ENCODE peak calls at places on chromosomes 12 and 14, in five cellular contexts. N is HFFc6; Q is chondrocyte; L is stimulated activated naive CD4-positive, alpha-beta T cell treated with Interleukin-2 at 50 U/mL for 16 hours; C is WTC11. W is an unnamed sample.
A peak's percentile ranks its signal among the peaks of the same experiment; 100 is the strongest.

GRCh38 chr14:21525995-21526671 is at the start of gene SALL2:
- DNase-seq in N (no peak), Q (no peak), L (peak; percentile 68), C (peak; percentile 97), W (no peak)

GRCh38 chr14:53881921-53882320 is 74.7 kb downstream of the BMP4 start:
- DNase-seq in N (no peak), Q (no peak), L (no peak), C (no peak), W (no peak)

GRCh38 chr14:60865378-60866127 is 115.3 kb downstream of the TRMT5 start:
- DNase-seq in N (no peak), Q (no peak), L (no peak), C (no peak), W (no peak)

GRCh38 chr12:99200711-99201384 is 446.7 kb upstream of the GARIN6 start:
- DNase-seq in N (no peak), Q (no peak), L (no peak), C (no peak), W (no peak)

GRCh38 chr12:111313833-111314259 is 55.0 kb downstream of the PHETA1 start:
- DNase-seq in N (peak; percentile 41), Q (no peak), L (peak; percentile 66), C (peak; percentile 90), W (peak; percentile 14)

GRCh38 chr12:38890102-38890501 is 15.3 kb downstream of the CPNE8 start:
- DNase-seq in N (no peak), Q (no peak), L (no peak), C (no peak), W (no peak)

GRCh38 chr14:80278293-80279037 is 67.2 kb upstream of the DIO2 start:
- DNase-seq in N (no peak), Q (no peak), L (no peak), C (no peak), W (no peak)

GRCh38 chr12:108701779-108702435 is 29.4 kb downstream of the CORO1C start:
- DNase-seq in N (no peak), Q (no peak), L (no peak), C (no peak), W (no peak)

GRCh38 chr14:96090441-96091148 is 51.4 kb downstream of the C14orf132 start:
- DNase-seq in N (peak; percentile 38), Q (peak; percentile 72), L (no peak), C (no peak), W (no peak)